ENCODE peak calls at places on chromosomes 2 and 18, in four cellular contexts. F, E, Z and V are unnamed samples.

GRCh38 chr2:45125232-45125631 is 116.0 kb upstream of the SIX2 start:
- DNase-seq in E (no peak), Z (no peak), F (no peak), V (no peak)

GRCh38 chr2:174902491-174903242 is 102.5 kb downstream of the CHN1 start:
- DNase-seq in F (no peak), E (no peak), Z (no peak), V (no peak)

GRCh38 chr2:149527998-149528775 is 59.4 kb downstream of the MMADHC start:
- DNase-seq in Z (peak), E (no peak), F (no peak), V (no peak)

GRCh38 chr2:16900405-16901025 is 234.9 kb upstream of the CYRIA start:
- DNase-seq in Z (peak), F (peak), E (peak), V (peak)

GRCh38 chr2:218400930-218401833 is 1.5 kb downstream of the CTDSP1 start:
- DNase-seq in Z (no peak), E (peak), F (peak), V (no peak)

GRCh38 chr2:109247812-109248211 is 118.8 kb downstream of the SH3RF3 start:
- DNase-seq in F (no peak), Z (no peak), E (no peak), V (no peak)

GRCh38 chr2:103445356-103445755 is 683.5 kb downstream of the TMEM182 start:
- DNase-seq in F (peak), Z (no peak), E (no peak), V (no peak)

GRCh38 chr18:23872701-23873550 is 141.6 kb upstream of the TTC39C start:
- DNase-seq in F (no peak), E (peak), Z (peak), V (peak)

GRCh38 chr2:12087671-12088380 is 341.4 kb downstream of the LPIN1 start:
- DNase-seq in Z (peak), F (no peak), E (no peak), V (peak)

GRCh38 chr2:216713691-216714411 is 18.5 kb upstream of the IGFBP5 start:
- DNase-seq in F (no peak), E (no peak), Z (peak), V (peak)

GRCh38 chr2:96762529-96763253 is 2.0 kb downstream of the CNNM4 start:
- DNase-seq in Z (peak), E (no peak), F (peak), V (no peak)

GRCh38 chr2:33133436-33133835 is 186.7 kb downstream of the LTBP1 start:
- DNase-seq in F (peak), E (no peak), Z (no peak), V (no peak)

DNA sequence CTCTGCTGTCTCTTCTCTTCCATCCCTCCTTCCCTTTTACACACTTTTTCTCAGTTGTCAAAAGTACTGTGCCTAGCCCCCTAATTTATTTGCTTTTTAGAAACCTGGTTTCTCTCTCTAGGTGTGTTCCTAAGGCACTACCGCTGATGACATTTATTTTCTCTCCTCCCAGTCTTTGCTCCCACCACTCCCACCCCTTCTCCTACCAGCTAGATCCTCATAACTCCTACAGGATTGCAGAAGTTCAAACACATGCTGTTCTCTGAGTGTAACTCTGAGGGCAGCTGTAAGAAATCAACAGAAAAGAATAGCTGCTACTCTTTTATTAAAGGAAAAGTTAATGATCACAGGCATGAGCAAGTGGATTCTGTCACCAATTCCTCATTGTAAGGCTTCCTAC is 22.3 kb upstream of the LRRTM1 start:
- DNase-seq in Z (no peak), E (no peak), F (no peak), V (no peak)
- TF ChIP-seq CTCF in Z (no peak), E (no peak), F (no peak), V (no peak)

GRCh38 chr2:127810156-127810636 is 775 bp downstream of the WDR33 start:
- DNase-seq in F (no peak), E (peak), Z (peak), V (peak)
- TF ChIP-seq CTCF in F (peak), E (no peak), Z (no peak), V (no peak)

GRCh38 chr2:200422532-200423262 is 87.2 kb downstream of the KCTD18 start:
- DNase-seq in F (no peak), Z (peak), E (no peak), V (no peak)
- TF ChIP-seq CTCF in F (no peak), Z (peak), E (no peak), V (no peak)

GRCh38 chr2:150545931-150546330 is 58.5 kb upstream of the RND3 start:
- DNase-seq in F (no peak), Z (no peak), E (no peak), V (no peak)

GRCh38 chr2:150544731-150545130 is 57.3 kb upstream of the RND3 start:
- DNase-seq in E (no peak), Z (no peak), F (no peak), V (no peak)

GRCh38 chr2:150552421-150552820 is 65.0 kb upstream of the RND3 start:
- DNase-seq in Z (no peak), E (no peak), F (no peak), V (no peak)

GRCh38 chr2:150549381-150549780 is 61.9 kb upstream of the RND3 start:
- DNase-seq in Z (peak), F (no peak), E (no peak), V (no peak)

GRCh38 chr2:150548527-150548926 is 61.1 kb upstream of the RND3 start:
- DNase-seq in F (peak), Z (peak), E (no peak), V (peak)
- TF ChIP-seq CTCF in F (peak), Z (peak), E (no peak), V (no peak)

GRCh38 chr2:189982777-189983394 is 79.6 kb downstream of the MSTN start:
- DNase-seq in Z (peak), E (no peak), F (peak), V (peak)
- TF ChIP-seq CTCF in Z (peak), E (no peak), F (peak), V (peak)